ENCODE peak calls at places on chromosomes 5 and 9, in five cellular contexts. Q is MM.1S; S is GM23338; W is CD8-positive, alpha-beta T cell; A is activated CD8-positive, alpha-beta memory T cell treated with anti-CD3 and anti-CD28 coated beads for 4 hours. L is an unnamed sample.

GRCh38 chr9:22976454-22976853 is 529.8 kb downstream of the DMRTA1 start:
- DNase-seq in W (no peak), S (no peak), Q (no peak), A (no peak), L (no peak)

GRCh38 chr5:124513216-124513615 is 233.2 kb downstream of the ZNF608 start:
- DNase-seq in A (no peak), S (no peak), Q (no peak), W (no peak), L (no peak)

GRCh38 chr5:171492781-171493180 is 73.3 kb downstream of the FGF18 start:
- DNase-seq in A (no peak), S (peak), W (no peak), Q (no peak), L (peak)

GRCh38 chr9:33455952-33456351 is 8.6 kb upstream of the AQP3 start:
- DNase-seq in W (no peak), A (no peak), Q (peak), S (no peak), L (no peak)

GRCh38 chr5:59020611-59021285 is 437.9 kb downstream of the RAB3C start:
- DNase-seq in S (peak), A (no peak), W (no peak), Q (no peak), L (no peak)

GRCh38 chr5:132049093-132049492 is 11.4 kb upstream of the IL3 start:
- DNase-seq in A (no peak), W (no peak), S (no peak), Q (no peak), L (no peak)

GRCh38 chr5:142104491-142104890 is 4.1 kb upstream of the NDFIP1 start:
- DNase-seq in A (no peak), S (no peak), W (peak), Q (peak), L (no peak)

GRCh38 chr9:5650356-5651105 is 21.6 kb downstream of the RIC1 start:
- DNase-seq in A (no peak), W (no peak), Q (no peak), S (no peak), L (no peak)

GRCh38 chr9:137297060-137297664 is 4.9 kb downstream of the NRARP start:
- DNase-seq in A (no peak), W (no peak), S (no peak), Q (no peak), L (no peak)

GRCh38 chr9:36744678-36745077 is 172.0 kb downstream of the MELK start:
- DNase-seq in Q (no peak), A (no peak), W (no peak), S (no peak), L (no peak)

GRCh38 chr9:10525972-10526371 is 86.8 kb downstream of the PTPRD start:
- DNase-seq in W (no peak), S (peak), Q (no peak), A (no peak), L (no peak)

L was measured in iPS DF 19.7.